ENCODE peak calls at places on chromosomes 16 and 17, in nine cellular contexts. O is iris pigment epithelial cell; P is activated T-helper 9 cell treated with anti-CD3 and anti-CD28 coated beads, Interleukin-2, amount 50 U/mL, for 16 hours; S is renal cortical epithelial cell; X is fibroblast of the conjunctiva; Q is ascending aorta; R is A673; Z is astrocyte of the hippocampus; Y is body of pancreas. H is an unnamed sample.

GRCh38 chr16:88424536-88425230 is 28.4 kb upstream of the ZFPM1 start:
- DNase-seq in O (no peak), P (no peak), S (no peak), X (no peak), Q (no peak), R (no peak), Z (peak), Y (no peak), H (no peak)

GRCh38 chr16:89971495-89972243 is 23.1 kb downstream of the DEF8 start:
- DNase-seq in O (no peak), P (peak), S (no peak), X (no peak), Q (no peak), R (no peak), Z (no peak), Y (peak), H (no peak)

GRCh38 chr17:78933025-78933958 is 8.1 kb upstream of the TIMP2 start:
- DNase-seq in O (peak), P (peak), S (peak), X (peak), Q (peak), R (no peak), Z (peak), Y (peak), H (peak)

GRCh38 chr17:50110591-50111349 is 15.6 kb downstream of the PDK2 start:
- DNase-seq in O (no peak), P (no peak), S (no peak), X (no peak), Q (no peak), R (no peak), Z (no peak), Y (peak), H (peak)

GRCh38 chr17:67571478-67571877 is 146.3 kb upstream of the NOL11 start:
- DNase-seq in O (no peak), P (no peak), S (no peak), X (no peak), Q (no peak), R (no peak), Z (no peak), Y (no peak), H (no peak)

GRCh38 chr16:52383640-52384292 is 163.2 kb downstream of the TOX3 start:
- DNase-seq in O (no peak), P (no peak), S (peak), X (no peak), Q (no peak), R (no peak), Z (peak), Y (no peak), H (no peak)

GRCh38 chr16:82329070-82329469 is 159.0 kb upstream of the MPHOSPH6 start:
- DNase-seq in O (no peak), P (no peak), S (no peak), X (no peak), Q (no peak), R (no peak), Z (no peak), Y (no peak), H (no peak)

GRCh38 chr16:29665294-29666077 is 2.4 kb downstream of the SPN start:
- DNase-seq in O (no peak), P (no peak), S (no peak), X (no peak), Q (no peak), R (no peak), Z (no peak), Y (no peak), H (no peak)

GRCh38 chr17:62708587-62708986 is 81.1 kb downstream of the MRC2 start:
- DNase-seq in O (no peak), P (no peak), S (no peak), X (no peak), Q (no peak), R (no peak), Z (no peak), Y (no peak), H (no peak)

H was measured in hepatic stellate cell.